ENCODE peak calls at places on chromosomes 5 and 9, in eight cellular contexts. L is tibial artery, P is Calu3, Q is nephron progenitor cell, A is heart left ventricle, G is natural killer cell, Z is cardiac muscle cell, D is MM.1S. E is an unnamed sample.

GRCh38 chr5:67154518-67155206 is 41.9 kb downstream of the CD180 start:
- DNase-seq in L (no peak), P (no peak), Q (no peak), A (no peak), G (no peak), Z (no peak), D (no peak), E (no peak)

GRCh38 chr9:91162311-91162710 is 199.4 kb downstream of the AUH start:
- DNase-seq in L (peak; percentile 28), P (no peak), Q (no peak), A (no peak), G (no peak), Z (no peak), D (no peak), E (no peak)

GRCh38 chr9:128892223-128892892 is 10.4 kb downstream of the LRRC8A start:
- DNase-seq in L (peak; percentile 98), P (peak; percentile 85), Q (no peak), A (peak; percentile 93), G (peak; percentile 58), Z (peak; percentile 96), D (no peak), E (no peak)

GRCh38 chr9:123607987-123608565 is 252.1 kb downstream of the CRB2 start:
- DNase-seq in L (no peak), P (no peak), Q (no peak), A (no peak), G (no peak), Z (no peak), D (peak; percentile 86), E (no peak)

GRCh38 chr5:31047621-31048020 is 145.9 kb upstream of the CDH6 start:
- DNase-seq in L (no peak), P (no peak), Q (no peak), A (no peak), G (no peak), Z (peak; percentile 63), D (no peak), E (no peak)

GRCh38 chr5:168353216-168353957 is 61.9 kb downstream of the WWC1 start:
- DNase-seq in L (no peak), P (peak; percentile 49), Q (no peak), A (no peak), G (no peak), Z (peak; percentile 21), D (no peak), E (no peak)

GRCh38 chr9:116952434-116952805 is 265.3 kb downstream of the TRIM32 start:
- DNase-seq in L (no peak), P (no peak), Q (no peak), A (no peak), G (no peak), Z (no peak), D (no peak), E (no peak)

GRCh38 chr5:122341087-122341486 is 29.1 kb downstream of the SNCAIP start:
- DNase-seq in L (no peak), P (no peak), Q (no peak), A (no peak), G (no peak), Z (no peak), D (no peak), E (no peak)

GRCh38 chr9:136854842-136855460 is 2.8 kb downstream of the MAMDC4 start:
- DNase-seq in L (peak; percentile 63), P (no peak), Q (no peak), A (peak; percentile 23), G (no peak), Z (no peak), D (no peak), E (no peak)

GRCh38 chr5:110957934-110958333 is 113.6 kb upstream of the TSLP start:
- DNase-seq in L (no peak), P (no peak), Q (no peak), A (no peak), G (no peak), Z (peak; percentile 64), D (no peak), E (no peak)

GRCh38 chr9:132987021-132987620 is 8.6 kb downstream of the GFI1B start:
- DNase-seq in L (no peak), P (no peak), Q (no peak), A (no peak), G (no peak), Z (no peak), D (no peak), E (no peak)

GRCh38 chr5:71751422-71751821 is 32.3 kb downstream of the CARTPT start:
- DNase-seq in L (no peak), P (no peak), Q (no peak), A (no peak), G (no peak), Z (no peak), D (no peak), E (no peak)

GRCh38 chr9:72145733-72146132 is 3.5 kb upstream of the GDA start:
- DNase-seq in L (no peak), P (no peak), Q (no peak), A (no peak), G (no peak), Z (no peak), D (no peak), E (no peak)

GRCh38 chr5:19928556-19929421 is 59.2 kb downstream of the CDH18 start:
- DNase-seq in L (no peak), P (no peak), Q (no peak), A (no peak), G (no peak), Z (peak; percentile 68), D (no peak), E (no peak)

GRCh38 chr9:136784997-136785361 is 6.2 kb upstream of the TMEM141 start:
- DNase-seq in L (no peak), P (peak; percentile 27), Q (no peak), A (no peak), G (no peak), Z (no peak), D (peak; percentile 66), E (no peak)

GRCh38 chr5:10876345-10876744 is 115.3 kb upstream of the DAP start:
- DNase-seq in L (no peak), P (no peak), Q (no peak), A (peak; percentile 29), G (no peak), Z (no peak), D (no peak), E (no peak)

GRCh38 chr5:15807861-15808260 is 307.9 kb downstream of the FBXL7 start:
- DNase-seq in L (no peak), P (no peak), Q (no peak), A (peak; percentile 72), G (no peak), Z (peak; percentile 53), D (no peak), E (no peak)

GRCh38 chr9:112041536-112042243 is 133.4 kb downstream of the SUSD1 start:
- DNase-seq in L (no peak), P (peak; percentile 78), Q (no peak), A (peak; percentile 46), G (no peak), Z (peak; percentile 99), D (no peak), E (no peak)

GRCh38 chr9:78577507-78577906 is 280.6 kb downstream of the PSAT1 start:
- DNase-seq in L (no peak), P (no peak), Q (no peak), A (no peak), G (no peak), Z (no peak), D (no peak), E (no peak)

GRCh38 chr5:1447772-1448361 is 2.6 kb upstream of the SLC6A3 start:
- DNase-seq in L (peak; percentile 39), P (no peak), Q (no peak), A (no peak), G (no peak), Z (no peak), D (no peak), E (peak; percentile 62)

GRCh38 chr9:112493738-112494137 is 7.1 kb downstream of the KIAA1958 start:
- DNase-seq in L (no peak), P (no peak), Q (no peak), A (no peak), G (no peak), Z (peak; percentile 6), D (no peak), E (no peak)

GRCh38 chr9:5670079-5670478 is 41.2 kb downstream of the RIC1 start:
- DNase-seq in L (no peak), P (no peak), Q (no peak), A (no peak), G (no peak), Z (no peak), D (no peak), E (no peak)

GRCh38 chr9:31347082-31347617 is 1037.3 kb upstream of the ACO1 start:
- DNase-seq in L (no peak), P (peak; percentile 2), Q (no peak), A (no peak), G (no peak), Z (peak; percentile 75), D (peak; percentile 92), E (no peak)

GRCh38 chr5:61280766-61281427 is 51.2 kb upstream of the ZSWIM6 start:
- DNase-seq in L (no peak), P (peak; percentile 59), Q (no peak), A (peak; percentile 74), G (no peak), Z (no peak), D (no peak), E (no peak)

GRCh38 chr5:172293745-172294342 is 10.3 kb upstream of the UBTD2 start:
- DNase-seq in L (no peak), P (no peak), Q (no peak), A (no peak), G (no peak), Z (no peak), D (no peak), E (no peak)
- TF ChIP-seq CTCF in L (no peak), P (no peak), Q (no peak), A (no peak), G (no peak), Z (no peak), D (no peak), E (peak; percentile 39)

GRCh38 chr5:76960004-76960625 is 7.3 kb downstream of the CRHBP start:
- DNase-seq in L (no peak), P (no peak), Q (no peak), A (no peak), G (no peak), Z (peak; percentile 30), D (peak; percentile 19), E (no peak)
- TF ChIP-seq CTCF in L (no peak), P (no peak), Q (no peak), A (no peak), G (no peak), Z (no peak), D (no peak), E (no peak)

GRCh38 chr9:38432922-38433510 is 8.8 kb upstream of the IGFBPL1 start:
- DNase-seq in L (no peak), P (peak; percentile 6), Q (no peak), A (no peak), G (no peak), Z (peak; percentile 57), D (peak; percentile 26), E (no peak)
- TF ChIP-seq CTCF in L (peak; percentile 60), P (no peak), Q (peak; percentile 75), A (peak; percentile 52), G (peak; percentile 71), Z (peak; percentile 62), D (peak; percentile 63), E (peak; percentile 79)

DNA sequence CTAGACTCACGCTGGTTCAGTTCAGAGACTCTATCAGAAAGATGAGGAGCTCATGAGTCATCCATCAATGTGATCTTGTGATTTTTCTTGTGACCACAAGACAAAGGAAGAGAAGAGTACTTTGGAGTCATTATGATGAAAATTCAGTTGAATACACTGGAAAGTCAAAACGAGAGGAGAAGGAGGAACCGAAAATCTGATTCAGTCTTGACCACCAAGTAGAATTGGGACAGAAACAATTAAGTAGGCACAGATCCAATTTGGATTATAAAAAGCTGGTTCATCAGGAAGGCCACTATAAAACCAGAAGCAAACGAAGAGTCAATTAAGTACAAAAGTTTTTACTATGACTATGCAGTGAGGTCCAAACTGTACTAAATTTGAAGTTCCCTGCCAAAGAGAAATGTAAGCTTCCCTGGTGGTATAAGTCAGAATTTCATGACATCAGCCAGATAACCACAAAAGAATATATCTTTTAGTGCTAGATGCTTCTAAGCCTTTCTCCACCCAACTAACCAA is 90.9 kb downstream of the THBS4 start:
- DNase-seq in L (no peak), P (no peak), Q (no peak), A (no peak), G (no peak), Z (peak; percentile 60), D (no peak), E (no peak)
- TF ChIP-seq CTCF in L (no peak), P (no peak), Q (no peak), A (no peak), G (no peak), Z (peak; percentile 14), D (no peak), E (peak; percentile 53)

E was measured in type B pancreatic cell.